ENCODE peak calls at places on chromosomes 13 and 19, in seven cellular contexts. U, C, Z, Y, X, K and T are unnamed samples.

GRCh38 chr13:43293986-43294880 is 270.8 kb downstream of the DNAJC15 start:
- DNase-seq in U (no peak), C (no peak), Z (no peak), Y (no peak), X (no peak), K (peak), T (no peak)

GRCh38 chr19:55173717-55174409 is 6.2 kb downstream of the SYT5 start:
- DNase-seq in U (peak), C (no peak), Z (peak), Y (peak), X (peak), K (peak), T (peak)

GRCh38 chr13:49342404-49342803 is 94.7 kb downstream of the CDADC1 start:
- DNase-seq in U (no peak), C (no peak), Z (no peak), Y (no peak), X (no peak), K (no peak), T (no peak)

GRCh38 chr19:39014037-39014436 is 18.3 kb downstream of the FBXO27 start:
- DNase-seq in U (no peak), C (no peak), Z (no peak), Y (no peak), X (no peak), K (no peak), T (no peak)

GRCh38 chr19:13506550-13506878 is 235 bp upstream of the CACNA1A start:
- DNase-seq in U (peak), C (no peak), Z (peak), Y (no peak), X (no peak), K (no peak), T (no peak)

GRCh38 chr19:46714523-46715106 is 2.3 kb downstream of the PRKD2 start:
- DNase-seq in U (no peak), C (no peak), Z (no peak), Y (no peak), X (no peak), K (peak), T (peak)

GRCh38 chr19:4059931-4060620 is 6.6 kb downstream of the ZBTB7A start:
- DNase-seq in U (peak), C (no peak), Z (peak), Y (no peak), X (peak), K (peak), T (no peak)

GRCh38 chr19:1468274-1469199 is 10.5 kb downstream of the C19orf25 start:
- DNase-seq in U (peak), C (no peak), Z (no peak), Y (no peak), X (no peak), K (peak), T (no peak)

GRCh38 chr13:59701261-59701660 is 462.5 kb downstream of the DIAPH3 start:
- DNase-seq in U (no peak), C (no peak), Z (no peak), Y (no peak), X (no peak), K (peak), T (no peak)

GRCh38 chr13:48571121-48571901 is 38.4 kb upstream of the RCBTB2 start:
- DNase-seq in U (peak), C (no peak), Z (peak), Y (peak), X (no peak), K (peak), T (no peak)

GRCh38 chr19:3826163-3826562 is 40.0 kb upstream of the MATK start:
- DNase-seq in U (no peak), C (no peak), Z (no peak), Y (no peak), X (no peak), K (no peak), T (no peak)

GRCh38 chr13:62096652-62097051 is 681.0 kb upstream of the PCDH20 start:
- DNase-seq in U (no peak), C (no peak), Z (no peak), Y (no peak), X (no peak), K (no peak), T (no peak)

GRCh38 chr13:42318570-42318969 is 46.6 kb downstream of the AKAP11 start:
- DNase-seq in U (no peak), C (no peak), Z (no peak), Y (no peak), X (no peak), K (no peak), T (no peak)

GRCh38 chr19:52638601-52639000 is 446 bp upstream of the ZNF83 start:
- DNase-seq in U (no peak), C (peak), Z (no peak), Y (no peak), X (no peak), K (peak), T (no peak)

GRCh38 chr19:5718579-5719273 is 1.2 kb downstream of the LONP1 start:
- DNase-seq in U (peak), C (no peak), Z (peak), Y (peak), X (no peak), K (peak), T (peak)

DNA sequence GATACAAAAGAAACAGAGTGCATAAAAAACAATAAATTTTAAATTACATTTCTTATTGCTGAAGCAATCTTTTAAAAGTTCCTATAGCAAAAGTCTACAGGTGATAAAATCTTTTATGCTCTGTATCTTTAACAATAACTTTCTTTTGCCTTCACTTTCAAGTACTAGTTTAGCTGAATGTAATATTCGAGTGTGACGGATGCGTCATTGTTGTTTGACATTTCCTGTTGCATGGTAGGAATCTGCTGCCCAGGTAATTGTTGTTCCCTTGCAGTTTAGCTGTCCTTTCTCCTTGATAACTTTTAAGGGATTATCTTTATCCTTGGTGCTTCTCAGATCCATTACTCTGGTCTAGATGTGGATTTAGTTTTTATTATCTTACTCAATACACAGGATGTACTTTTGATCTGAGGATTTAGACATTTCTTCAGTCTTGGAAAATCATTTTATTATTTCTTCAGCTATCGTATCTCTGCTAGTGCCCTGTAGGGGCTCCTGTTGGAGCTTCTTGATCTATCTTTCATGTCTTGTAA is 2.1 kb upstream of the CPB2 start:
- DNase-seq in U (no peak), C (no peak), Z (no peak), Y (no peak), X (no peak), K (no peak), T (no peak)
- TF ChIP-seq CTCF in U (no peak), C (no peak), Z (no peak), Y (no peak), X (no peak), K (no peak), T (no peak)

DNA sequence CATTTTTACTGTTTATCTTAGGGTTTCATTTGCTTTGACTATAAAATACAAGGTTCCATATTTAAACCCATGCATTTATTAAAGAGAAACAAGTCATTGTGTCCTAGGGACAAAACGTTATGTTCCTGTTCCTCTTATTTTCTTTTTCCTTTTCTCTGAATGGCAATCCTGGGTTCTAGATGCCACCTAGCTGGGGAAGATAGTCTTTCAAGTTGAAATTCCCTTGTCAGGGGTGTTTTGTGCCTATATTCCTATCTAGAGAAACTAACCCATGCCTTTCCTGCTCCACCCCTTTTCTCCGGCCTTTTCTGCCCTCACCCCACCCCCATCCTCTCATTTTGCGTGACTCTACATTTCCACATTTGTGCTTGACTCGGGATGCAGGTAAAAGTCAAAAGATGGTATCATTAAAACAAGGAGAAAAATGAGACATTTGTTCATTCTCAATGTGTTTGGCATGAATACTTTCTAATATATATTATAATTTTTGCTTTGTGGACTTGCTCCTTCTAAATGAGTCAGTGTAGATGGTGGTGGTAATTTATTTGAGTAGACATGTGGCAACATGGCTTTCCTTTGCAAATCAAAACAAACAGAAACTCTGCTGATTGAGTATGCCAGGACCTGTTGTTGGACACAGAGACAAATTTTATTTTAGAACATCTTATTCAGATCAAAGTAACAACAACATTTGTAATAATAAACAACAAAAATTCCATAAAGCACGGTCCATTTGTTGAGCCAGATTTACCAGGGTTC is 26.8 kb upstream of the STARD13 start:
- DNase-seq in U (peak), C (no peak), Z (peak), Y (peak), X (no peak), K (peak), T (no peak)
- TF ChIP-seq CTCF in U (peak), C (peak), Z (peak), Y (peak), X (peak), K (peak), T (peak)

DNA sequence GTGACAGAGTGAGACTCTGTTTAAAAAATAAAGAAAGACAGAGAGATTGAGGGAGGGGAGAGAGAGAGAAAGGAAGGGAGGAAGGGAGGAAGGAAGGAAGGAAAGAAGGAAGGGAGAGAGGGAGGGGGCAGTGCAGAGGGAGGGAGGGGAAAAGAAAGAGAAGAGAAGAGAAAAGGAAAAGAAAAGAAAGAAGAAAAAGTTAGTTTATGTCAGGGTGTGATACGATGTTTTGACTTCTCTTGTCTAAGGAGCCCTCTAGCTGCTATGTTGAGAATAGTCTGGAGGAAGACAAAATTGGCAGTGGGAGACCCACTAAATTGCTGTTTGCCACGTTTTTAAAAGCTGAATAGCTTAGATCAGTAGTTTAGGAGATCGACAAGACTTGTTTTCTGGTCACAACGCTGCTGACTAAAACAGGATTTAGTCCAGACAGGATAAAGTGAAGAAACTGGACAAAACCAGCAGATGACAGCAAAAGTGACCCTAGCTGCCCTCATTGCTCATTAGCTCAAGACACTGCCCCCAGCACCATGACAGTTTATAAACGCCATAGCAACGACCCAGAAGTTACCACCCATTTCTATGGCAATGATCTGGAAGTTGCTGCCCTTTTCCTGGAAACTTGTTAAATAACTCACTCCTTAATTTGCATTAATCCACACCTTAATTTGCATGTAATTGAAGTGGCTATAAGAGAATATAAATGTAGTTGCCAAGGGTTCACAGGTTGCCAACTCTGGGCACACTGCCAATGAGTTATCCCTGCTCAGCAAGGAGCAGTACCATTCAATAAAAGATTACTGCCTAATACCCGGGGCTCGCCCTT is 11.1 kb downstream of the TEX101 start:
- DNase-seq in U (peak), C (no peak), Z (peak), Y (no peak), X (no peak), K (peak), T (no peak)
- TF ChIP-seq CTCF in U (peak), C (no peak), Z (peak), Y (peak), X (peak), K (peak), T (peak)

GRCh38 chr19:40702337-40703012 is 12.0 kb upstream of the NUMBL start:
- DNase-seq in U (peak), C (no peak), Z (peak), Y (peak), X (no peak), K (peak), T (no peak)
- TF ChIP-seq CTCF in U (peak), C (no peak), Z (peak), Y (peak), X (no peak), K (peak), T (no peak)

GRCh38 chr19:23686622-23687423 is at the start of gene ZNF675:
- DNase-seq in U (peak), C (peak), Z (peak), Y (peak), X (peak), K (peak), T (peak)
- TF ChIP-seq CTCF in U (no peak), C (no peak), Z (peak), Y (peak), X (no peak), K (peak), T (no peak)

DNA sequence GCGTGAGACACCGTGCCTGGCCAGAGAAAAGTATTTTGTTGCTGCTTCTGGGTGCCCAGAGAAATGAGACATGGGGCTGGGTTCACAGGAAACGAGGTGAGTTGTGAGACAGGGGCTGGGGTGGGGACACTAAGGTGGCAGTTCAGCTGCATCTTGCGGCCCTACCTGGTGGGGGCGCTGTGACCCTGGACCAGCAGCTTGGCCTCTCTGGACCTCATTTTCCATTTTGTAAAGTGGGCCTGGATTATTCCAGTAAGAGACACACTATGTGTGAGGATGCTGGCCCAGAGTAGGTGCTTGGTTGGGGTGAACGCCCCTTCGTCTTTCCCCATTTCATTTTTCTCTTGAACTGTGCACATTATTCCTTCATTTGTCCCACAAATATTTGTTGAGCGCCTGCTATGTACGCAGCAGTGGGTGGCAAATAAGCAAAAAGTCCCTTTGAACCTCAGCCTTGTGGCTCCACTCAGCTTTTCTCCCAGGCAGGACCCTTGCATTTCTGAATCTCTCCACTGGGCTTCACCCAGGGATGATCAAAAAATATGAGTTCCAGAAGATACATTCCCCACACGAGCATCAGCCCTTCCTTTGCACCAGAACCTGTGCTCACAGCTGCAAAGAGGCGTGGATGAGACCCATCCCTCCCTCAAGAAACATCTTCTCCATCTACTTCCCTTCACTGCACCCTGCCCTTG is 26.6 kb upstream of the OR10H1 start:
- DNase-seq in U (no peak), C (no peak), Z (no peak), Y (no peak), X (no peak), K (no peak), T (no peak)
- TF ChIP-seq CTCF in U (no peak), C (no peak), Z (no peak), Y (no peak), X (peak), K (no peak), T (peak)

GRCh38 chr19:49635530-49636229 is 4.3 kb downstream of the RRAS start:
- DNase-seq in U (no peak), C (no peak), Z (peak), Y (no peak), X (no peak), K (no peak), T (no peak)
- TF ChIP-seq CTCF in U (peak), C (no peak), Z (no peak), Y (peak), X (no peak), K (peak), T (no peak)